ENCODE peak calls at places on chromosomes 16 and 17, in five cellular contexts. A is A549, Z is adrenal gland, U is HCT116, S is tibial nerve. F is an unnamed sample.

GRCh38 chr17:71375948-71376347 is 744.9 kb upstream of the SOX9 start:
- DNase-seq in S (no peak), Z (no peak), U (no peak), A (no peak), F (no peak)

GRCh38 chr17:12431188-12431587 is 234.5 kb upstream of the MYOCD start:
- DNase-seq in Z (no peak), U (no peak), A (no peak), S (no peak), F (no peak)

GRCh38 chr17:55273579-55274370 is 9.0 kb downstream of the HLF start:
- DNase-seq in S (no peak), U (no peak), Z (peak; percentile 90), A (no peak), F (no peak)

GRCh38 chr16:87635541-87636049 is 33.3 kb downstream of the JPH3 start:
- DNase-seq in S (peak; percentile 7), U (peak; percentile 59), A (peak; percentile 89), Z (peak; percentile 73), F (no peak)

GRCh38 chr17:8173056-8173870 is 2.9 kb downstream of the TMEM107 start:
- DNase-seq in Z (peak; percentile 90), A (peak; percentile 89), U (peak; percentile 99), S (peak; percentile 81), F (no peak)

GRCh38 chr17:32490101-32490482 is 3.3 kb downstream of the CDK5R1 start:
- DNase-seq in S (no peak), Z (no peak), U (no peak), A (no peak), F (no peak)

GRCh38 chr17:28707339-28707720 is 4.4 kb downstream of the PROCA1 start:
- DNase-seq in Z (no peak), A (no peak), S (no peak), U (no peak), F (no peak)

GRCh38 chr16:16150117-16150877 is 73.0 kb downstream of the ABCC6 start:
- DNase-seq in S (no peak), U (no peak), Z (peak; percentile 90), A (no peak), F (no peak)

GRCh38 chr17:65797809-65798208 is 236.4 kb upstream of the AXIN2 start:
- DNase-seq in A (no peak), Z (no peak), S (no peak), U (no peak), F (no peak)

GRCh38 chr17:63834431-63835166 is 7.1 kb upstream of the FTSJ3 start:
- DNase-seq in A (peak; percentile 92), Z (peak; percentile 77), S (peak; percentile 33), U (peak; percentile 83), F (no peak)

GRCh38 chr17:2792541-2793169 is 3.6 kb upstream of the RAP1GAP2 start:
- DNase-seq in S (no peak), Z (no peak), U (no peak), A (no peak), F (no peak)

GRCh38 chr17:7502987-7503386 is 18.8 kb downstream of the POLR2A start:
- DNase-seq in Z (no peak), U (no peak), S (no peak), A (no peak), F (no peak)

GRCh38 chr16:30458561-30459394 is 13.1 kb upstream of the SEPHS2 start:
- DNase-seq in A (no peak), U (no peak), S (no peak), Z (peak; percentile 40), F (no peak)

GRCh38 chr16:85940214-85940613 is 41.3 kb downstream of the IRF8 start:
- DNase-seq in Z (no peak), A (no peak), S (no peak), U (no peak), F (no peak)

GRCh38 chr16:25311039-25311438 is 53.4 kb upstream of the ZKSCAN2 start:
- DNase-seq in S (no peak), Z (no peak), A (no peak), U (no peak), F (no peak)

GRCh38 chr17:76793775-76794174 is 55.9 kb downstream of the MFSD11 start:
- DNase-seq in U (peak; percentile 53), S (no peak), Z (no peak), A (peak; percentile 59), F (no peak)

GRCh38 chr16:88527186-88527936 is 42.8 kb upstream of the ZC3H18 start:
- DNase-seq in S (peak; percentile 57), A (peak; percentile 78), U (peak; percentile 34), Z (no peak), F (no peak)

GRCh38 chr17:76695059-76695892 is 15.5 kb downstream of the MXRA7 start:
- DNase-seq in S (no peak), Z (no peak), U (no peak), A (no peak), F (no peak)

GRCh38 chr17:76561799-76562268 is 22.0 kb downstream of the PRCD start:
- DNase-seq in S (no peak), U (no peak), A (no peak), Z (peak; percentile 56), F (no peak)

GRCh38 chr17:8475820-8476219 is 40.1 kb downstream of the NDEL1 start:
- DNase-seq in S (no peak), A (no peak), Z (no peak), U (no peak), F (no peak)

GRCh38 chr16:50690177-50690576 is 3.2 kb upstream of the NOD2 start:
- DNase-seq in S (no peak), Z (no peak), U (no peak), A (no peak), F (no peak)

GRCh38 chr16:17508303-17508702 is 37.5 kb upstream of the XYLT1 start:
- DNase-seq in A (no peak), U (no peak), S (no peak), Z (no peak), F (peak; percentile 55)

GRCh38 chr17:82011617-82012481 is 10.8 kb downstream of the CENPX start:
- DNase-seq in A (no peak), Z (no peak), U (no peak), S (no peak), F (no peak)
- H3K4me1 ChIP-seq in A (peaks cover 2% of the 10 kb centered on the region), Z (no peaks in the 10 kb centered on the region), U (no peaks in the 10 kb centered on the region), S (no peaks in the 10 kb centered on the region), F (peaks cover 39% of the 10 kb centered on the region)

GRCh38 chr17:46126840-46127239 is 66.4 kb downstream of the KANSL1 start:
- DNase-seq in U (no peak), S (no peak), Z (no peak), A (no peak), F (no peak)

GRCh38 chr17:46123607-46124006 is 69.6 kb downstream of the KANSL1 start:
- DNase-seq in Z (no peak), A (no peak), U (no peak), S (no peak), F (no peak)

GRCh38 chr17:46122486-46122871 is 70.8 kb downstream of the KANSL1 start:
- DNase-seq in U (no peak), S (no peak), A (no peak), Z (no peak), F (no peak)

GRCh38 chr17:46125831-46126230 is 67.4 kb downstream of the KANSL1 start:
- DNase-seq in U (no peak), Z (no peak), S (no peak), A (no peak), F (no peak)

GRCh38 chr17:46124695-46125592 is 68.3 kb downstream of the KANSL1 start:
- DNase-seq in Z (no peak), A (no peak), U (no peak), S (no peak), F (no peak)
- TF ChIP-seq POLR2A in Z (no peak), A (no peak), U (no peak), S (no peak), F (no peak)

GRCh38 chr17:17787568-17787967 is 49.2 kb downstream of the SREBF1 start:
- DNase-seq in Z (no peak), U (no peak), A (no peak), S (no peak), F (no peak)
- H3K4me1 ChIP-seq in Z (peaks cover 42% of the 10 kb centered on the region), U (peaks cover 29% of the 10 kb centered on the region), A (peaks cover 57% of the 10 kb centered on the region), S (no peaks in the 10 kb centered on the region), F (peaks cover 52% of the 10 kb centered on the region)

GRCh38 chr16:67806428-67807147 is at the start of the genes RANBP10 and TSNAXIP1:
- DNase-seq in U (peak; percentile 98), S (peak; percentile 95), A (peak; percentile 94), Z (peak; percentile 99), F (peak; percentile 99)
- TF ChIP-seq POLR2A in U (peak; percentile 78), S (peak; percentile 37), A (peak; percentile 79), Z (peak; percentile 76), F (no peak)

F was measured in vagina.